ENCODE peak calls at places on chromosomes 7 and 10, in four cellular contexts. R is H9, Q is transverse colon, U is colonic mucosa. I is an unnamed sample. For H3K9me3 and H3K4me1, the result is how much of the 10 kb centered on the place peaks cover.

GRCh38 chr7:103343758-103344452 is 662 bp downstream of the DNAJC2 start:
- DNase-seq in Q (peak), R (no peak), U (peak), I (no peak)

GRCh38 chr10:113402602-113403001 is 150.3 kb upstream of the HABP2 start:
- DNase-seq in U (no peak), Q (no peak), R (no peak), I (no peak)

GRCh38 chr7:17463511-17464085 is 165.1 kb downstream of the AHR start:
- DNase-seq in R (no peak), U (no peak), Q (no peak), I (no peak)

GRCh38 chr10:110215286-110215685 is 7.9 kb downstream of the MXI1 start:
- DNase-seq in Q (no peak), R (no peak), U (no peak), I (no peak)

GRCh38 chr10:127021771-127022170 is 116.5 kb downstream of the DOCK1 start:
- DNase-seq in Q (no peak), U (no peak), R (no peak), I (no peak)

GRCh38 chr7:38189256-38189938 is 11.4 kb downstream of the STARD3NL start:
- DNase-seq in Q (no peak), R (no peak), U (no peak), I (no peak)

GRCh38 chr10:75707080-75707840 is 275.8 kb downstream of the LRMDA start:
- DNase-seq in R (no peak), Q (no peak), U (no peak), I (no peak)

GRCh38 chr10:89946106-89946505 is 244.7 kb downstream of the KIF20B start:
- DNase-seq in Q (no peak), U (no peak), R (no peak), I (no peak)

GRCh38 chr7:3835102-3835501 is 534.0 kb downstream of the SDK1 start:
- DNase-seq in R (no peak), U (peak), Q (peak), I (no peak)

GRCh38 chr10:81021428-81022129 is 483.9 kb downstream of the SH2D4B start:
- DNase-seq in U (no peak), R (no peak), Q (no peak), I (no peak)

GRCh38 chr7:75650671-75651070 is 88.1 kb downstream of the HIP1 start:
- DNase-seq in U (peak), Q (peak), R (no peak), I (peak)

GRCh38 chr10:117698809-117699208 is 156.3 kb downstream of the EMX2 start:
- DNase-seq in R (no peak), Q (no peak), U (no peak), I (no peak)

GRCh38 chr10:128483216-128483615 is 357.0 kb upstream of the MKI67 start:
- DNase-seq in Q (no peak), U (no peak), R (no peak), I (no peak)

GRCh38 chr10:128764190-128764589 is 638.0 kb upstream of the MKI67 start:
- DNase-seq in Q (no peak), R (no peak), U (no peak), I (no peak)

GRCh38 chr7:142854505-142855400 is at the start of gene EPHB6:
- DNase-seq in U (peak), Q (peak), R (peak), I (peak)

GRCh38 chr7:95545007-95545615 is 51.2 kb downstream of the PDK4 start:
- DNase-seq in U (peak), Q (peak), R (no peak), I (peak)

GRCh38 chr10:74292871-74293427 is 141.9 kb downstream of the ADK start:
- DNase-seq in U (no peak), R (no peak), Q (no peak), I (no peak)

GRCh38 chr7:64877714-64878610 is 25.1 kb upstream of the ZNF273 start:
- DNase-seq in U (peak), Q (no peak), R (peak), I (peak)

GRCh38 chr7:64880322-64881297 is 22.5 kb upstream of the ZNF273 start:
- DNase-seq in R (peak), Q (no peak), U (peak), I (no peak)

GRCh38 chr7:64878684-64879083 is 24.4 kb upstream of the ZNF273 start:
- DNase-seq in Q (no peak), U (peak), R (no peak), I (no peak)

GRCh38 chr7:64879800-64880199 is 23.3 kb upstream of the ZNF273 start:
- DNase-seq in Q (no peak), U (peak), R (peak), I (no peak)

DNA sequence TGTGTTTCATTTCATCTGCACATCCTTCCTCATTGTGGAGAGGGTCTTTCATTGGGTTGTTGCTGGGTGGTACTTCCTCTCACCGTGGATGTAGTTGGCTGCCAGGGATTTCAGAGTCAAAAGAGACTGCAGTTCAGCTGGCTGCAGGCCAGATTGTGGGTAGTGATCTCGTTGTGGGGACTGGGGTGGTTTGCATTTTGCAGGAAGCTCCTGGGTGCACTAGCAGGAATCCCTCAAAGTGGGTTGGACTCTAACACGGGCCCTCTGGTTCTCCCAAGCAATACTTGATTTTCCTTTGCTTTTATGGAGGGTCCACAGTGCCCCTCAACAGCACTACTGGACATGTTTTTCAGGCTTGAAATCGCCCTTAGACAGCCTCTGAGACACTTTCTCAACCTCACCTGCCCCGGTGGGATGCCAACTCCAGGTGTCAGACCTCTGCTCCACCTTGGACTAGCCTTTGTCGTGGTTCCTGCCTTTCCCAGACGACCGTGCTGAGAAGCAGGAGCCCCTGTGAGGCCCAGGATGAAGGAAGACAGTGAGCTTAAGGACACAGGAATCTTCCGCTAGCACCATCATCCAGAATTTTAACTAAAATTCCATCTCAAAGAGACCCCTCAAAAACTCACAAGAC is 23.9 kb upstream of the ZNF273 start:
- DNase-seq in Q (no peak), R (peak), U (peak), I (no peak)
- H3K9me3 ChIP-seq in Q (under half), R (under half), U (under half), I (under half)

GRCh38 chr7:36161996-36162395 is 8.9 kb downstream of the EEPD1 start:
- DNase-seq in R (no peak), Q (no peak), U (no peak), I (no peak)
- H3K4me1 ChIP-seq in R (under half), Q (under half), U (under half), I (under half)

DNA sequence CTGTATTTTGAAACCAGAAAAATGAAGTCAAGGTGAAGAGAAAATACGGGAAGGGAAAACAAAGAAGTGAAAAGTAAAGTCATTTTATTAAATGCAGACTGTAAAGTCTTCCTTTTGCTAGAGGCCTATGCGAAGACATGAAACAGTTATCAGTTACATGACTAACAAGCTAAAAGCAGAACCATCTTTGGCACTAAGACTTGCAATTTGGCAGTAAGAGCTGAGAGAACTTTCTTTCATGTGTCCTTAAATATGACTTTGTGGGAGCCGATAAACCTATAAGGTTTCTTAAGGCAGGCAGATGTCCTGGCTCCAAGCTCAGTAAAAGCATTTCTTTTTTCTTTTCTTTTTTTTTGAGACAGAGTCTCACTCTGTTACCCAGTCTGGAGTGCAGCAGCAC is 10.4 kb downstream of the ANLN start:
- DNase-seq in U (no peak), Q (no peak), R (no peak), I (no peak)
- H3K9me3 ChIP-seq in U (under half), Q (under half), R (under half), I (under half)

GRCh38 chr10:97888134-97888533 is 38.5 kb downstream of the GOLGA7B start:
- DNase-seq in U (no peak), Q (no peak), R (no peak), I (no peak)

GRCh38 chr10:97888641-97889262 is 39.1 kb downstream of the GOLGA7B start:
- DNase-seq in R (peak), Q (peak), U (no peak), I (peak)

GRCh38 chr10:97883092-97883485 is 33.4 kb downstream of the GOLGA7B start:
- DNase-seq in Q (no peak), U (no peak), R (no peak), I (no peak)

GRCh38 chr10:97887399-97887798 is 37.8 kb downstream of the GOLGA7B start:
- DNase-seq in U (no peak), Q (no peak), R (no peak), I (no peak)

DNA sequence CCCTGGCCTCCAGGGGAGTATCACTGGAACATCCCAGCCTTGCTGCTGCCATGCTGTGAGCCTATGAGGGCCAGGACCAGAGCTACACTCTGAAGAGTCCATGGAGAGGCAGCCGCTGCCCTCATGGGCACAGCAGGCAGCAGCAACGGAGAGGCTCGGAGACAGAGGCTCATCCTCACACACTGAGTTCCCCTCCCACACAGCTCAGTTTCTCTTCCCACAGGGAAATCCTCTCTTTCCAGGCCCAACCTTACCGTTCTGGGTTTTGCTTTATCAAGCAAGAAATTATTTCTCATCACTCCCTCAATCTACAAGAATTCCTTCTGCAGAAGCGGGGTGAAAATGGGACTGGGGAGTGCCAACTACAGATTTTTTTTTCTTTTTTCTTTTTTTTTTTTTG is 36.6 kb downstream of the GOLGA7B start:
- DNase-seq in Q (no peak), U (no peak), R (no peak), I (no peak)
- H3K4me1 ChIP-seq in Q (under half), U (under half), R (under half), I (under half)

I was measured in thyroid gland.